ENCODE peak calls at places on chromosomes 2 and 18, in eight cellular contexts. One of them, this sample, is unnamed.

GRCh38 chr2:199973703-199974102 is 18.3 kb downstream of the MAIP1 start:
- DNase-seq in transverse colon: no peak
- DNase-seq in stomach: no peak
- DNase-seq in GM23338: peak; percentile 70
- DNase-seq in HCT116: peak; percentile 29
- DNase-seq in K562: no peak
- DNase-seq in sigmoid colon: no peak
- DNase-seq in H1: no peak
- DNase-seq in this sample: no peak

GRCh38 chr2:62014102-62014501 is 108.6 kb downstream of the COMMD1 start:
- DNase-seq in transverse colon: peak; percentile 48
- DNase-seq in stomach: peak; percentile 78
- DNase-seq in GM23338: peak; percentile 22
- DNase-seq in HCT116: no peak
- DNase-seq in K562: no peak
- DNase-seq in sigmoid colon: peak; percentile 92
- DNase-seq in H1: no peak
- DNase-seq in this sample: peak; percentile 92

GRCh38 chr2:182163878-182164277 is 178.2 kb downstream of the PPP1R1C start:
- DNase-seq in transverse colon: peak; percentile 19
- DNase-seq in stomach: no peak
- DNase-seq in GM23338: no peak
- DNase-seq in HCT116: no peak
- DNase-seq in K562: no peak
- DNase-seq in sigmoid colon: no peak
- DNase-seq in H1: no peak
- DNase-seq in this sample: no peak

GRCh38 chr2:43136862-43137261 is 89.5 kb downstream of the ZFP36L2 start:
- DNase-seq in transverse colon: no peak
- DNase-seq in stomach: no peak
- DNase-seq in GM23338: no peak
- DNase-seq in HCT116: no peak
- DNase-seq in K562: no peak
- DNase-seq in sigmoid colon: no peak
- DNase-seq in H1: no peak
- DNase-seq in this sample: no peak

GRCh38 chr2:62038980-62039771 is 133.7 kb downstream of the COMMD1 start:
- DNase-seq in transverse colon: no peak
- DNase-seq in stomach: no peak
- DNase-seq in GM23338: no peak
- DNase-seq in HCT116: no peak
- DNase-seq in K562: no peak
- DNase-seq in sigmoid colon: no peak
- DNase-seq in H1: no peak
- DNase-seq in this sample: no peak

GRCh38 chr2:73830871-73831401 is 2.2 kb downstream of the STAMBP start:
- DNase-seq in transverse colon: no peak
- DNase-seq in stomach: no peak
- DNase-seq in GM23338: no peak
- DNase-seq in HCT116: no peak
- DNase-seq in K562: no peak
- DNase-seq in sigmoid colon: no peak
- DNase-seq in H1: no peak
- DNase-seq in this sample: no peak

GRCh38 chr2:231483398-231484329 is 19.4 kb upstream of the NCL start:
- DNase-seq in transverse colon: peak; percentile 12
- DNase-seq in stomach: no peak
- DNase-seq in GM23338: peak; percentile 73
- DNase-seq in HCT116: no peak
- DNase-seq in K562: no peak
- DNase-seq in sigmoid colon: peak; percentile 62
- DNase-seq in H1: peak; percentile 55
- DNase-seq in this sample: no peak

GRCh38 chr2:77028032-77028600 is 494.1 kb downstream of the LRRTM4 start:
- DNase-seq in transverse colon: no peak
- DNase-seq in stomach: no peak
- DNase-seq in GM23338: no peak
- DNase-seq in HCT116: no peak
- DNase-seq in K562: no peak
- DNase-seq in sigmoid colon: no peak
- DNase-seq in H1: no peak
- DNase-seq in this sample: no peak

GRCh38 chr2:101330253-101330921 is 21.9 kb upstream of the RNF149 start:
- DNase-seq in transverse colon: peak; percentile 68
- DNase-seq in stomach: peak; percentile 59
- DNase-seq in GM23338: peak; percentile 80
- DNase-seq in HCT116: no peak
- DNase-seq in K562: no peak
- DNase-seq in sigmoid colon: no peak
- DNase-seq in H1: no peak
- DNase-seq in this sample: no peak

GRCh38 chr2:228056293-228056692 is 125.2 kb downstream of the SPHKAP start:
- DNase-seq in transverse colon: no peak
- DNase-seq in stomach: no peak
- DNase-seq in GM23338: no peak
- DNase-seq in HCT116: no peak
- DNase-seq in K562: no peak
- DNase-seq in sigmoid colon: no peak
- DNase-seq in H1: no peak
- DNase-seq in this sample: no peak

GRCh38 chr18:54357082-54357659 is 487 bp downstream of the STARD6 start:
- DNase-seq in transverse colon: no peak
- DNase-seq in stomach: no peak
- DNase-seq in GM23338: no peak
- DNase-seq in HCT116: no peak
- DNase-seq in K562: no peak
- DNase-seq in sigmoid colon: no peak
- DNase-seq in H1: no peak
- DNase-seq in this sample: no peak

GRCh38 chr2:180289627-180290026 is 282.5 kb upstream of the CWC22 start:
- DNase-seq in transverse colon: no peak
- DNase-seq in stomach: no peak
- DNase-seq in GM23338: no peak
- DNase-seq in HCT116: no peak
- DNase-seq in K562: no peak
- DNase-seq in sigmoid colon: no peak
- DNase-seq in H1: no peak
- DNase-seq in this sample: no peak

GRCh38 chr2:51597086-51597485 is 565.2 kb upstream of the NRXN1 start:
- DNase-seq in transverse colon: no peak
- DNase-seq in stomach: no peak
- DNase-seq in GM23338: peak; percentile 51
- DNase-seq in HCT116: no peak
- DNase-seq in K562: no peak
- DNase-seq in sigmoid colon: no peak
- DNase-seq in H1: no peak
- DNase-seq in this sample: no peak

GRCh38 chr2:160612266-160612864 is 118.8 kb upstream of the RBMS1 start:
- DNase-seq in transverse colon: no peak
- DNase-seq in stomach: no peak
- DNase-seq in GM23338: no peak
- DNase-seq in HCT116: no peak
- DNase-seq in K562: no peak
- DNase-seq in sigmoid colon: no peak
- DNase-seq in H1: no peak
- DNase-seq in this sample: no peak

GRCh38 chr2:140851258-140851657 is 1279.6 kb downstream of the LRP1B start:
- DNase-seq in transverse colon: no peak
- DNase-seq in stomach: no peak
- DNase-seq in GM23338: no peak
- DNase-seq in HCT116: no peak
- DNase-seq in K562: no peak
- DNase-seq in sigmoid colon: no peak
- DNase-seq in H1: no peak
- DNase-seq in this sample: no peak

GRCh38 chr2:42879913-42880737 is 87.7 kb upstream of the HAAO start:
- DNase-seq in transverse colon: no peak
- DNase-seq in stomach: no peak
- DNase-seq in GM23338: peak; percentile 24
- DNase-seq in HCT116: no peak
- DNase-seq in K562: no peak
- DNase-seq in sigmoid colon: no peak
- DNase-seq in H1: no peak
- DNase-seq in this sample: no peak

GRCh38 chr2:113890253-113891235 is 655 bp downstream of the ACTR3 start:
- DNase-seq in transverse colon: peak; percentile 77
- DNase-seq in stomach: peak; percentile 59
- DNase-seq in GM23338: peak; percentile 64
- DNase-seq in HCT116: peak; percentile 41
- DNase-seq in K562: peak; percentile 71
- DNase-seq in sigmoid colon: peak; percentile 85
- DNase-seq in H1: peak; percentile 76
- DNase-seq in this sample: peak; percentile 77
- TF ChIP-seq POLR2AphosphoS5 in transverse colon: peak; percentile 82
- TF ChIP-seq POLR2AphosphoS5 in stomach: peak; percentile 67
- TF ChIP-seq POLR2AphosphoS5 in GM23338: no peak
- TF ChIP-seq POLR2AphosphoS5 in HCT116: peak; percentile 38
- TF ChIP-seq POLR2AphosphoS5 in K562: peak; percentile 69
- TF ChIP-seq POLR2AphosphoS5 in sigmoid colon: peak; percentile 78
- TF ChIP-seq POLR2AphosphoS5 in H1: peak; percentile 40
- TF ChIP-seq POLR2AphosphoS5 in this sample: peak; percentile 88

GRCh38 chr2:95297088-95297487 is at the start of gene KCNIP3:
- DNase-seq in transverse colon: peak; percentile 35
- DNase-seq in stomach: peak; percentile 61
- DNase-seq in GM23338: peak; percentile 55
- DNase-seq in HCT116: no peak
- DNase-seq in K562: no peak
- DNase-seq in sigmoid colon: no peak
- DNase-seq in H1: no peak
- DNase-seq in this sample: peak; percentile 77

GRCh38 chr2:95299961-95300360 is 2.8 kb downstream of the KCNIP3 start:
- DNase-seq in transverse colon: no peak
- DNase-seq in stomach: no peak
- DNase-seq in GM23338: no peak
- DNase-seq in HCT116: no peak
- DNase-seq in K562: no peak
- DNase-seq in sigmoid colon: no peak
- DNase-seq in H1: no peak
- DNase-seq in this sample: no peak

GRCh38 chr2:95298471-95299111 is 1.4 kb downstream of the KCNIP3 start:
- DNase-seq in transverse colon: no peak
- DNase-seq in stomach: no peak
- DNase-seq in GM23338: no peak
- DNase-seq in HCT116: no peak
- DNase-seq in K562: no peak
- DNase-seq in sigmoid colon: no peak
- DNase-seq in H1: no peak
- DNase-seq in this sample: no peak

GRCh38 chr2:95296036-95296435 is 1.1 kb upstream of the KCNIP3 start:
- DNase-seq in transverse colon: no peak
- DNase-seq in stomach: no peak
- DNase-seq in GM23338: no peak
- DNase-seq in HCT116: no peak
- DNase-seq in K562: no peak
- DNase-seq in sigmoid colon: no peak
- DNase-seq in H1: no peak
- DNase-seq in this sample: peak; percentile 54

GRCh38 chr2:95297639-95298395 is 670 bp downstream of the KCNIP3 start:
- DNase-seq in transverse colon: no peak
- DNase-seq in stomach: no peak
- DNase-seq in GM23338: no peak
- DNase-seq in HCT116: no peak
- DNase-seq in K562: no peak
- DNase-seq in sigmoid colon: no peak
- DNase-seq in H1: no peak
- DNase-seq in this sample: no peak
- H3K4me3 ChIP-seq in transverse colon: no peak overlapping the region
- H3K4me3 ChIP-seq in stomach: no peak overlapping the region
- H3K4me3 ChIP-seq in GM23338: peak overlapping the region; percentile 40
- H3K4me3 ChIP-seq in HCT116: no peak overlapping the region
- H3K4me3 ChIP-seq in K562: no peak overlapping the region
- H3K4me3 ChIP-seq in sigmoid colon: no peak overlapping the region
- H3K4me3 ChIP-seq in H1: no peak overlapping the region
- H3K4me3 ChIP-seq in this sample: no peak overlapping the region

GRCh38 chr18:35535297-35535696 is 37.5 kb upstream of the INO80C start:
- DNase-seq in transverse colon: no peak
- DNase-seq in stomach: no peak
- DNase-seq in GM23338: no peak
- DNase-seq in HCT116: no peak
- DNase-seq in K562: no peak
- DNase-seq in sigmoid colon: no peak
- DNase-seq in H1: no peak
- DNase-seq in this sample: no peak
- H3K27ac ChIP-seq in transverse colon: no peak overlapping the region
- H3K27ac ChIP-seq in stomach: no peak overlapping the region
- H3K27ac ChIP-seq in GM23338: no peak overlapping the region
- H3K27ac ChIP-seq in HCT116: no peak overlapping the region
- H3K27ac ChIP-seq in K562: no peak overlapping the region
- H3K27ac ChIP-seq in sigmoid colon: no peak overlapping the region
- H3K27ac ChIP-seq in H1: no peak overlapping the region
- H3K27ac ChIP-seq in this sample: no peak overlapping the region

DNA sequence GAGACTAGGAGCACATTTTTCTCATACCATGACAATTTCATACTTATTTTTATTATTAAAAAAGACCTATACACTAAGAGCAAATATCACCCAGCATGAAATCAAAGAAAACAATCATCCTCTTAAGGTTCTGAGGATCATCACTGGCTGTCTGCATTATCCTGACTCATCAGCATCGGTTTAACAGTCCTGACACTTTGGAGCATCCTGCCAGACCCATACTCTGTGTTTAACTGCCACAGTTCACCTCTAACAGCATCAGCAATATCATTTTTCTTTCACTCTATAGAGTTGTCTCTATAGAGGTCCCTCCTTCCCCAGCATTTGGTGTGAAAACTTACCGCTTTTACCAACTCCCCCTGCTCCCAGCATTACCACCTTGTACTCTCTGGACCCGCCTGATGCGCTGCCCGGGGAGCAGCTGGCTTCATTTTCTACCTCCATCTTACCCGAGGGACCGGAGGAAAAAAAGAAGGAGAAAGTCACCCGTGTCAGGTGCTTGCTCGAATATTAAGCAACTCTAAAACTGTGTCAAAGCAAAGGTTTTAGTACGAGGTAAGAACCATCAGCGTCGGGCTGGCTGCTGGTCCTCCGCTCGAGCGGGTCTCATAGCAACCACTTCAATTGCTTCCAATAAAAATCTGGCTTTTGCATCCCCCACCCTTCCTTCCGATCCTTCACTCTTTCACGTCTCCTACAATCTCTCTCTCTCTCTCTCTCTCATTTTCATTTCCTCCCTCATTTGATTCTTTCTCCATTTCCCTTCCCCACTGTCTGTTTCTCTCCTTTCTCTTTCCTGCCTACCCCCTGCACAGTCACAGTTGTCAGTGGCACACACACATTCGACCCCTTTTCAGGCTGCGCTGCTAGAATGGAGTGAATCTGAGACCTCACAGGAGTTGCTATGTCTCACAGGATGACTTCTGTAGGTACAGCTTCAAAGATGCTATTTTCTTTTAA is at the start of gene RIT2:
- DNase-seq in transverse colon: no peak
- DNase-seq in stomach: no peak
- DNase-seq in GM23338: peak; percentile 21
- DNase-seq in HCT116: no peak
- DNase-seq in K562: no peak
- DNase-seq in sigmoid colon: no peak
- DNase-seq in H1: no peak
- DNase-seq in this sample: no peak
- TF ChIP-seq POLR2AphosphoS5 in transverse colon: no peak
- TF ChIP-seq POLR2AphosphoS5 in stomach: no peak
- TF ChIP-seq POLR2AphosphoS5 in GM23338: no peak
- TF ChIP-seq POLR2AphosphoS5 in HCT116: no peak
- TF ChIP-seq POLR2AphosphoS5 in K562: no peak
- TF ChIP-seq POLR2AphosphoS5 in sigmoid colon: no peak
- TF ChIP-seq POLR2AphosphoS5 in H1: no peak
- TF ChIP-seq POLR2AphosphoS5 in this sample: no peak

This sample was measured in prostate gland.